ENCODE peak calls at places on chromosomes 5 and 9, in six cellular contexts. E is HCT116, B is H1, F is GM12878, N is HepG2, M is K562. T is an unnamed sample.

GRCh38 chr5:133828727-133829126 is 139.7 kb downstream of the C5orf15 start:
- DNase-seq in E (no peak), B (no peak), F (no peak), N (no peak), M (no peak), T (no peak)

GRCh38 chr5:132486318-132487094 is 4.1 kb downstream of the IRF1 start:
- DNase-seq in E (no peak), B (no peak), F (no peak), N (no peak), M (no peak), T (no peak)

GRCh38 chr9:134455951-134456739 is 129.9 kb downstream of the RXRA start:
- DNase-seq in E (peak), B (no peak), F (no peak), N (no peak), M (peak), T (no peak)

GRCh38 chr9:107638922-107639321 is 149.4 kb upstream of the KLF4 start:
- DNase-seq in E (no peak), B (no peak), F (no peak), N (no peak), M (no peak), T (no peak)

GRCh38 chr5:39323542-39323941 is 40.8 kb downstream of the C9 start:
- DNase-seq in E (no peak), B (no peak), F (no peak), N (no peak), M (no peak), T (no peak)

GRCh38 chr9:134597957-134598883 is 43.4 kb upstream of the COL5A1 start:
- DNase-seq in E (no peak), B (no peak), F (no peak), N (peak), M (no peak), T (no peak)

GRCh38 chr5:172446336-172447051 is 7.8 kb downstream of the SH3PXD2B start:
- DNase-seq in E (no peak), B (no peak), F (no peak), N (no peak), M (no peak), T (no peak)

GRCh38 chr5:59843511-59844230 is 49.9 kb downstream of the PDE4D start:
- DNase-seq in E (no peak), B (no peak), F (no peak), N (peak), M (no peak), T (no peak)

GRCh38 chr9:93522736-93523135 is 53.6 kb upstream of the PHF2 start:
- DNase-seq in E (no peak), B (no peak), F (no peak), N (no peak), M (no peak), T (no peak)

GRCh38 chr9:96721731-96722429 is 56.0 kb downstream of the ZNF510 start:
- DNase-seq in E (no peak), B (no peak), F (no peak), N (peak), M (no peak), T (no peak)

GRCh38 chr5:17087035-17087434 is 130.4 kb upstream of the BASP1 start:
- DNase-seq in E (no peak), B (no peak), F (no peak), N (no peak), M (no peak), T (no peak)

GRCh38 chr9:93091056-93091452 is 5.0 kb upstream of the CARD19 start:
- DNase-seq in E (no peak), B (no peak), F (no peak), N (no peak), M (no peak), T (no peak)

GRCh38 chr9:114895605-114896004 is 34.8 kb downstream of the TNFSF8 start:
- DNase-seq in E (no peak), B (no peak), F (no peak), N (no peak), M (no peak), T (no peak)

GRCh38 chr9:126599047-126599650 is 14.6 kb upstream of the LMX1B start:
- DNase-seq in E (no peak), B (no peak), F (no peak), N (no peak), M (no peak), T (no peak)

GRCh38 chr5:62460578-62460983 is 48.0 kb downstream of the IPO11 start:
- DNase-seq in E (no peak), B (no peak), F (no peak), N (peak), M (peak), T (no peak)

GRCh38 chr9:6692891-6693361 is 47.4 kb upstream of the GLDC start:
- DNase-seq in E (no peak), B (no peak), F (no peak), N (no peak), M (no peak), T (peak)

GRCh38 chr9:35322075-35322885 is 160.5 kb downstream of the UNC13B start:
- DNase-seq in E (no peak), B (no peak), F (no peak), N (no peak), M (no peak), T (no peak)

GRCh38 chr5:83397658-83398057 is 73.9 kb upstream of the VCAN start:
- DNase-seq in E (no peak), B (no peak), F (no peak), N (no peak), M (no peak), T (no peak)

GRCh38 chr5:119217183-119217582 is 138.6 kb upstream of the TNFAIP8 start:
- DNase-seq in E (no peak), B (no peak), F (no peak), N (no peak), M (no peak), T (no peak)

GRCh38 chr5:160353379-160353778 is 17.0 kb downstream of the C1QTNF2 start:
- DNase-seq in E (no peak), B (no peak), F (no peak), N (no peak), M (no peak), T (no peak)

GRCh38 chr9:135248111-135248510 is 160.6 kb downstream of the OLFM1 start:
- DNase-seq in E (peak), B (no peak), F (no peak), N (no peak), M (no peak), T (no peak)

GRCh38 chr5:177537389-177538361 is 16.7 kb downstream of the FAM193B start:
- DNase-seq in E (no peak), B (no peak), F (no peak), N (no peak), M (no peak), T (no peak)

GRCh38 chr5:39100851-39101396 is 26.7 kb upstream of the RICTOR start:
- DNase-seq in E (no peak), B (no peak), F (no peak), N (peak), M (no peak), T (no peak)

GRCh38 chr5:96468956-96469355 is 35.9 kb upstream of the PCSK1 start:
- DNase-seq in E (no peak), B (no peak), F (no peak), N (no peak), M (no peak), T (no peak)

GRCh38 chr5:6490693-6491092 is 42.0 kb downstream of the UBE2QL1 start:
- DNase-seq in E (no peak), B (no peak), F (no peak), N (no peak), M (no peak), T (no peak)

GRCh38 chr9:117405950-117406705 is 8.7 kb downstream of the ASTN2 start:
- DNase-seq in E (no peak), B (no peak), F (no peak), N (no peak), M (no peak), T (no peak)

GRCh38 chr5:134148986-134149539 is 27.7 kb downstream of the SKP1 start:
- DNase-seq in E (no peak), B (no peak), F (no peak), N (peak), M (no peak), T (no peak)

GRCh38 chr9:1881708-1882351 is 133.3 kb upstream of the SMARCA2 start:
- DNase-seq in E (no peak), B (no peak), F (no peak), N (no peak), M (no peak), T (no peak)

GRCh38 chr5:126046275-126046674 is 376.9 kb upstream of the GRAMD2B start:
- DNase-seq in E (no peak), B (no peak), F (no peak), N (no peak), M (no peak), T (no peak)

GRCh38 chr5:170306381-170306790 is 8.8 kb upstream of the LCP2 start:
- DNase-seq in E (no peak), B (no peak), F (no peak), N (no peak), M (peak), T (no peak)

GRCh38 chr5:164893071-164893470 is 1387.7 kb downstream of the MAT2B start:
- DNase-seq in E (no peak), B (no peak), F (no peak), N (no peak), M (no peak), T (no peak)

GRCh38 chr5:58094031-58094430 is 365.9 kb downstream of the PLK2 start:
- DNase-seq in E (no peak), B (no peak), F (peak), N (no peak), M (no peak), T (no peak)

DNA sequence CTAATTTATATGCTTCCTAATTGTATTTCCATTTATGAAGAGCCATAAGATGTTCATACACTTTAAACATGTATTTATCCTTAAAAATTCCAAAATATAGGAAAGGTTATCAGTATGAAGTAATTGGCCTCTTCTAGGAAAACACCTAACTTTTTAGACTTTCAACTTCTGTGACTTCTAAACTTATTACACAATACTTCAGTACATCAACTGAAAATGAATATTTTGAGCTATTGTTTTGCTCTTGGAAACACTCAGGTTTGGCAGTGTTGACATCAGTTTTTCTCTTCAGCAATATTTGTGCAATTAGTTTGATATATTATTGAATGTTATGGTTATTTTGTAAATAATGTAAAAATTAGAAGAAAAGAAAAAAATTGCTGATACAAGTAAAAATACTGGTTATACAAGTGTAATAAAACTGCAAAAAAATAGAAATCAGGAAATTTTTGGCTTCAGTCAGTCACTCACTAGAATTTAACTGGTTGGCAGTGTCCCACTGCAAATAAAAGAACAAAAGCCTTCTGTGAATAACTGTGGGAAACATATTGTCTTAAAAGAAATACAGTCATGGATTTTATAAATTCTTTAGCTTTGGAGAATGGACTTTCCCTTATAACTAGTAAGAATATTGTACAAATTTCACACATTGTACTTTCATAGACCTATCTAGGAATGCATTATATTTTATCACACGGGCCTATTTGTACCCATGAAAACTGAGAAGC is 635.9 kb downstream of the TLE1 start:
- DNase-seq in E (no peak), B (no peak), F (no peak), N (no peak), M (no peak), T (no peak)
- TF ChIP-seq YY1 in E (no peak), B (no peak), F (no peak), N (no peak), M (no peak), T (no peak)

DNA sequence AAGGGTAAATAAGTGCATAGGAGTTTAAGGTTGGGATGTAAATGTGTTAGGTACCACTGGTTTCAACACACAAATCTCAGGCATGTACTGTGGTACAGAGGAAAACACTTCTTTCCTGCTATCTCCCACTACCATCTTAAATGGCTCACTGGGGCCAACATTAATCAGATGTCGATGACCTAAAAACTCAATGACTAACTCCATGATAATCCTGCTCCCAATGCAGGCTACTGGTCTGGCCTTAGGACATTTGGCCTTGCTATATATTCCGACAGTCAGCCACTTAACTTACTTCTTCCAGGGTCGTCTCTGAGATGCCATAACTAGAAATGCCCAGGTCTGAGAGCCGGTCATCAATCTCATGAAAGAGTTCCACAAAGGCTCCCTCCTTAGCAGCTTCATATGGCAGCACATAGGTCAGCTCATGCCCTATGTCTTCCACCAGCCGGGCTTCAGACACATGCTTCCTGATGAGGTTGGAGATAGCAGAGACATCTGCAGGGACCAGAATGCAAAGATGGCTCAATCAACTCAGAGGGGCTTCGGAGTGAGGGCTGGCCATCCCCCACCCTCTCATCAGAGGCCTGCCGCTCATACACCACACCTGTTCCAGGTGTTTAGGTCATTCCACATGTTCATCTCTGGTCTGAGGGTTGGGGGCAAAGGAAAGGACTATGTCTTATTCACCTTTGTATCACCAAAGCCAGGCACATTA is 52.1 kb downstream of the NIPSNAP3B start:
- DNase-seq in E (no peak), B (no peak), F (no peak), N (no peak), M (no peak), T (no peak)
- TF ChIP-seq ZNF274 in E (no peak), B (no peak), F (no peak), N (no peak), M (no peak), T (no peak)

DNA sequence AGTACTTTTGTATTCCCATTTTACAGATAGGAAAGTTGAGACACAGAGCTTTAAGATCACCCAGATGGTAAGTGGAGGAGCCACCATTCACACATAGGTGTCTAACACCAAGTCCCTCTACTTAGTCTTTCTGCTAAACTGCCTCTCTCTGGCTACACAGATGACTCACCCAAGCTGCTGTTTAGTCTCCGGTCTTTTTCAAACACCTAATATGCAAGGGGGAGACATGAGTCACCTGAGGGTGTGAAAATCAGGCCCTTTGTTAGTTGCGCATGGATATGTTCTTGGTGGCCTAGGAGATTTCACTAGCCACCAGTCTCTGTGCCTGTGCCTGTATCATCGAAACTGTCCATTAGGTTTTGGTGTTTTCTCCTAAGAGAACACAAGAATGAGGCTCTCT is 117.8 kb downstream of the MAST4 start:
- DNase-seq in E (peak), B (no peak), F (no peak), N (no peak), M (peak), T (no peak)
- TF ChIP-seq YY1 in E (no peak), B (no peak), F (no peak), N (no peak), M (no peak), T (no peak)

DNA sequence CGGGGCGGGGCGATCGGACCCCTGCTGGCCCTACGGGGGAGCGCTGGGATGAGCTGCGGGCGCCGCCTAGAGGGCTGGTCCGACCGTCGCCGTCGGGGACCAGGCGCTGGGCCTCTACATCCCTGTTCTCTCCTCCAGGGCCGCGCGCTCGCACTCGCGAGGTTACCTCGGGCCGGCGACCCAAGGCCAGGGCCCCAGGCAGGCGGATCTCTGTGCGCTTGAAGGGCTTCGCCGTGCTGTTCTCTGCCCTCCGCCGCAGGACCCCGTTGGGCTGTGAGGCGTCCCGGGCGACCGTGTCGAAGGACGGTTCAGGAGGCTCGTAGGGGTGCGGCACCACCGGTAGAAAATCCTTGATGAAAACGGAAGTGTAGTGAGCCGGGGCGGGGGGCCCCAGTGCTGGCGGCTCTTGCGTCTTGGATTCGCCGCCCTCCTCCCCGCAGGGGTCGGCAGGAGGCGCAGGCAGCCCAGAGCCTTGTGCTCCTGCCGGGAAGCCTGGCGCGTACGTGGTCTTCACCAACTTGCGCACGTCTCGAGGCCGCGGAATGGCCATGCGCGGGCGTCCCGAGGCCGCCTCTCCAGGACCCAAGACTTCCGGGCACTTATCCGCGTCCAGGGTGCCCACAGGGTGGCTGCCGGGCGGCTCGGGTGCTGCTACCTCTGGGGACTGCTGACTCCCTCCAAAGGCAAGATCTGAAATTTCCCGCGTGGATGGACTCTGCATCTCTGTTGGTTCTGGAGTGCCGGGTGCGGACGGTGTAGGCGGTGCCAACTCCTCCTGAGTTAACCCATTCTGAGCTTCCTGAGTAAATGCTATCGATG is 2.0 kb downstream of the PROB1 start:
- DNase-seq in E (peak), B (no peak), F (no peak), N (no peak), M (no peak), T (no peak)
- TF ChIP-seq ZNF274 in E (no peak), B (no peak), F (no peak), N (no peak), M (no peak), T (no peak)

GRCh38 chr9:109028457-109028856 is 15.2 kb upstream of the CTNNAL1 start:
- DNase-seq in E (no peak), B (no peak), F (no peak), N (no peak), M (no peak), T (no peak)

GRCh38 chr9:109030426-109030825 is 17.1 kb upstream of the CTNNAL1 start:
- DNase-seq in E (no peak), B (no peak), F (no peak), N (no peak), M (no peak), T (no peak)

GRCh38 chr9:109033941-109034700 is 20.8 kb upstream of the CTNNAL1 start:
- DNase-seq in E (no peak), B (no peak), F (no peak), N (no peak), M (no peak), T (no peak)

GRCh38 chr9:109027176-109027575 is 13.9 kb upstream of the CTNNAL1 start:
- DNase-seq in E (no peak), B (no peak), F (no peak), N (no peak), M (no peak), T (no peak)

GRCh38 chr9:109031241-109031640 is 17.9 kb upstream of the CTNNAL1 start:
- DNase-seq in E (no peak), B (no peak), F (no peak), N (no peak), M (no peak), T (no peak)
- TF ChIP-seq YY1 in E (no peak), B (no peak), F (no peak), N (no peak), M (no peak), T (no peak)

GRCh38 chr5:22465616-22466015 is 387.5 kb downstream of the CDH12 start:
- DNase-seq in E (no peak), B (no peak), F (no peak), N (no peak), M (no peak), T (no peak)

GRCh38 chr5:22471154-22471553 is 382.0 kb downstream of the CDH12 start:
- DNase-seq in E (no peak), B (no peak), F (no peak), N (no peak), M (no peak), T (no peak)

GRCh38 chr5:22470408-22470807 is 382.7 kb downstream of the CDH12 start:
- DNase-seq in E (no peak), B (no peak), F (no peak), N (no peak), M (no peak), T (no peak)

DNA sequence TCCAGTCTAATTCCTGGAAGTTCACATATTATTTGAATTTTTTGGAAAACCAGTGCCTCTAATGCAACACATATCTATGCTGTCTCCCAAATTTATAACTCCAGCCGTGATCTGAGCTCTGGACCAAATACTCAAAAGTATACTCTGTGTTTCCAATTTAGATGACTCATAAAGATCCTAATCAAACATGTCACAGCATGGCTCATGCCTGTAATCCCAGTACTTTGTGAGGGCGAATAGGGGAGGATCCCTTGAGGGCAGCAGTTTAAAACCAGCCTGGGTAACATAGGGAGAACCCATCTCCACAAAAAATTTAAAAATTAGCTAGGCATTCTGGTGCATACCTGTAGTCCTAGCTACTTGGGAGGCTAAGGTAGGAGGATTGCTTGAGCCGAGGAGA is 388.0 kb downstream of the CDH12 start:
- DNase-seq in E (no peak), B (no peak), F (no peak), N (no peak), M (no peak), T (no peak)
- TF ChIP-seq ZNF274 in E (no peak), B (no peak), F (no peak), N (no peak), M (no peak), T (no peak)

DNA sequence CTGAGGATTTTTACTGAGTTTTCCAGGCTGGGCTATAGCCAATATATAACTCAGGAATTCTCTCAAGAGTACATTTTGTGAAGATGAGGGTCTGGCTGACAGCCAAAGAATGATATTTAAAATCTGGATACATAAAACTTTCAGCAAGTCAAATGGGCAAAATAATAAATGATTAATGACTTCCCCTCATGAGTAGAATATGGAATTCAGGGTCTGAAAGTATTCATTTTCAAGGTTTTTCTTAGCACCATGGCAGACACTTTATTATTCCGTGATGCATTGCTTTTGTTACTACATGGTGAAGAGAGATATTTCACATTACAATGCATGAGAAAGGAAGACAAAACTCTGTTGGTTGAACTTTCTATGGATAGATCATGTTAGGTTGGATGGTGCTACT is 7.9 kb downstream of the FAM81B start:
- DNase-seq in E (no peak), B (no peak), F (no peak), N (no peak), M (no peak), T (no peak)
- TF ChIP-seq YY1 in E (no peak), B (no peak), F (no peak), N (no peak), M (no peak), T (no peak)